ENCODE peak calls at places on chromosomes 5 and 9, in five cellular contexts. I is fibroblast of mammary gland; X is bronchial epithelial cell; R is CD4-positive, CD25-positive, alpha-beta regulatory T cell; Y is colonic mucosa. L is an unnamed sample.
A peak's percentile ranks its signal among the peaks of the same experiment; 100 is the strongest.

GRCh38 chr5:109703827-109704226 is 14.1 kb downstream of the MAN2A1 start:
- DNase-seq in I (peak; percentile 83), X (no peak), R (no peak), Y (no peak), L (peak; percentile 73)

GRCh38 chr5:94102849-94103248 is 361.4 kb upstream of the POU5F2 start:
- DNase-seq in I (no peak), X (no peak), R (no peak), Y (no peak), L (no peak)

GRCh38 chr5:98106116-98107088 is 667.1 kb upstream of the RGMB start:
- DNase-seq in I (peak; percentile 97), X (no peak), R (no peak), Y (no peak), L (no peak)

GRCh38 chr9:37998881-37999311 is 70.1 kb downstream of the SHB start:
- DNase-seq in I (peak; percentile 77), X (no peak), R (no peak), Y (no peak), L (no peak)

GRCh38 chr5:82820958-82821880 is 256.0 kb downstream of the TMEM167A start:
- DNase-seq in I (no peak), X (no peak), R (no peak), Y (no peak), L (no peak)

GRCh38 chr9:132647355-132647754 is 22.4 kb downstream of the DDX31 start:
- DNase-seq in I (peak; percentile 100), X (no peak), R (no peak), Y (no peak), L (peak; percentile 89)

GRCh38 chr5:68406767-68407232 is 191.2 kb downstream of the PIK3R1 start:
- DNase-seq in I (no peak), X (no peak), R (no peak), Y (peak; percentile 42), L (no peak)

GRCh38 chr9:72826954-72827953 is 125.6 kb downstream of the ALDH1A1 start:
- DNase-seq in I (peak; percentile 41), X (no peak), R (no peak), Y (no peak), L (peak; percentile 21)

GRCh38 chr5:57779383-57780223 is 297.0 kb upstream of the ACTBL2 start:
- DNase-seq in I (peak; percentile 73), X (peak; percentile 66), R (no peak), Y (peak; percentile 36), L (peak; percentile 91)

GRCh38 chr9:133855802-133856592 is 117.8 kb upstream of the SARDH start:
- DNase-seq in I (peak; percentile 39), X (peak; percentile 15), R (no peak), Y (peak; percentile 87), L (peak; percentile 14)

GRCh38 chr9:129258124-129258822 is 80.2 kb upstream of the IER5L start:
- DNase-seq in I (peak; percentile 86), X (peak; percentile 66), R (peak; percentile 84), Y (peak; percentile 83), L (peak; percentile 79)
- H3K4me3 ChIP-seq in I (peak overlapping the region; percentile 24), X (peak overlapping the region; percentile 7), R (peak overlapping the region; percentile 79), Y (peak overlapping the region; percentile 8), L (peak overlapping the region; percentile 46)

GRCh38 chr5:73899055-73899454 is 273.1 kb downstream of the ARHGEF28 start:
- DNase-seq in I (no peak), X (no peak), R (no peak), Y (no peak), L (no peak)
- H3K4me3 ChIP-seq in I (no peak overlapping the region), X (no peak overlapping the region), R (no peak overlapping the region), Y (no peak overlapping the region), L (no peak overlapping the region)

GRCh38 chr5:107593009-107593408 is 77.7 kb downstream of the EFNA5 start:
- DNase-seq in I (no peak), X (no peak), R (no peak), Y (no peak), L (peak; percentile 21)

GRCh38 chr5:107592515-107592914 is 78.2 kb downstream of the EFNA5 start:
- DNase-seq in I (no peak), X (no peak), R (no peak), Y (no peak), L (no peak)

GRCh38 chr5:107597803-107598202 is 72.9 kb downstream of the EFNA5 start:
- DNase-seq in I (no peak), X (no peak), R (no peak), Y (no peak), L (no peak)

GRCh38 chr5:107598958-107599357 is 71.8 kb downstream of the EFNA5 start:
- DNase-seq in I (no peak), X (no peak), R (no peak), Y (no peak), L (no peak)

DNA sequence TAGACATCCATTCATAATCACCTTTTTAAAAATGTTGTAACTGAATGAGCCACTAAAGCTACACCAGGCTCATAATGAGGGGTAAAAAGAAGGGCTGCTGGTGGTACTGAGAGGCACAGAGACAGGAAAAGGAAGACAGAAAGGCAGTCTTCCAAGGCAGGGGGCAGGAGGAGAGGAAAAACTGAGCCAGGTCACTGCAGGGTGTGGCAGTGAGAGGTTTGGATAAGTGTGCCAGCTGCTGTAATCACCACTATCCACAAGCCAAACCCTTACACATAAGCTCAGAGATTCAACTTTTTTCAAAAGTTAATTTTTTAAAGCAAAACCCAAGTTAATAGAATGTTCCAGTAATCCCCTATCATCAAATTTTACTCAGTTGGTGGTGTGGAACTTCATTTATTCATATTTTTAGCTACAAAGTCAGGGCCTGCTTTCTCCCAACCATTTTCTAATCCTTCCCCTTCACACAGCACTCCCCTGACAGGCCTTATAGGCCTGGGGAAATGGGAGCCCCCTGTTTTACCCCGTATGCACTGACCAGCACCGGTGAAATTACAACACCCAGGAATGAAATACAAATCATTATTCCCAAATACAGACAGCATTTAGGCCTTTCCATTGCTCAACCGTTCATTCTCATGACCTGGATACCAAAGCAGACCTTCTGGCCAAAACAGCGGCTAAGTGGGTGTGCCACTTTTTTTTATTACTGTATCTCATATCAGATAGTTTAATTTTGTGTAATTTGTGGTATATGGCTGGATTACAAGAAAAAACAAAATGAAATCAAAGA is 76.3 kb downstream of the EFNA5 start:
- DNase-seq in I (no peak), X (no peak), R (no peak), Y (peak; percentile 49), L (peak; percentile 39)
- H3K4me3 ChIP-seq in I (no peak overlapping the region), X (no peak overlapping the region), R (no peak overlapping the region), Y (no peak overlapping the region), L (no peak overlapping the region)

GRCh38 chr5:81506900-81507588 is 113.1 kb upstream of the ACOT12 start:
- DNase-seq in I (peak; percentile 93), X (peak; percentile 80), R (no peak), Y (peak; percentile 48), L (peak; percentile 94)

GRCh38 chr5:81506378-81506777 is 112.4 kb upstream of the ACOT12 start:
- DNase-seq in I (no peak), X (no peak), R (no peak), Y (no peak), L (peak; percentile 44)

DNA sequence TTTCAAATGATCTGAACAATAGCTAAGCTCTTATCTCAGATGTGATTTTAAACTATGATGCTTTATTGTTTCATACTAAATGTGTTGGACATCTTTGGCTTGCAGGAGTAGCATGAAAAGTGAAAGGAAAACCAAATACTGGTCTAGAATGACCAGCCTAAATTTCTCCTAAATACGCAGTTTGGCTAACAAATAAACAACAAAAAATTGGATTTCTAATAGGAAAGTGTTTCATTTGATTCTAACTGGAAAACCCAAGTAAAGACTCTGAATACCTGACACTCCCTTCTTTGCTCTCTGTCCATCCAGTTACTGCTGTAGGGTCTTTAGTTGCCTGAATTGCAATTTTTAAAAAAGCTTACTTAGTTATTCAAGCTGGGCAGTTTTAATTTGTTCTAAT is 111.7 kb upstream of the ACOT12 start:
- DNase-seq in I (peak; percentile 2), X (no peak), R (no peak), Y (no peak), L (peak; percentile 40)
- H3K4me3 ChIP-seq in I (no peak overlapping the region), X (no peak overlapping the region), R (no peak overlapping the region), Y (no peak overlapping the region), L (peak overlapping the region; percentile 10)

GRCh38 chr9:35490155-35490909 is 421 bp downstream of the RUSC2 start:
- DNase-seq in I (no peak), X (no peak), R (no peak), Y (peak; percentile 33), L (no peak)
- H3K4me3 ChIP-seq in I (peak overlapping the region; percentile 71), X (peak overlapping the region; percentile 95), R (no peak overlapping the region), Y (peak overlapping the region; percentile 77), L (peak overlapping the region; percentile 96)

DNA sequence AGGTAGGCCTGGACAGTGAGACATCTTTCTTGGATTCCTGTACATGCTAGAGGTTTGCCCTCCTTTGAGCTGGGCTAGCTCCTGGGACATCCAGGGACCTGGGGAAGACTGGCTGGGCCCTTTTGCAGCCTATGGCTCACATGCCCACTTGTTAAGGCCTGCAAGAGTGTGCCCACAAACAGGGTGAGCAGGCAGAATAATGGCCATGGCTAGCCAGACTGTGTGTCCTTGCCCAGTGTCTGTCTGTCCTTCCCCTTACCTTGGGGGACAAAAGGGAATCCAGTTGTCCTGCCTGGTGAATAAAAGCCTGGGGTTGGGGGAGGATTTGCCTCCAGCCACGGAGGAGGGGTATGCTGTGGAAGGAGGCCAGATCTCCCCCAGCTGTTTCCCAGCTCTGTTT is 13.0 kb upstream of the CXXC5 start:
- DNase-seq in I (no peak), X (no peak), R (no peak), Y (no peak), L (no peak)
- H3K4me3 ChIP-seq in I (no peak overlapping the region), X (no peak overlapping the region), R (no peak overlapping the region), Y (no peak overlapping the region), L (no peak overlapping the region)

L was measured in fibroblast of the aortic adventitia.